ENCODE peak calls at places on chromosomes 7 and 10, in six cellular contexts. G is heart left ventricle, L is body of pancreas, P is ovary, K is A549, T is prostate gland. R is an unnamed sample.

GRCh38 chr7:139189357-139189756 is 41.7 kb upstream of the UBN2 start:
- DNase-seq in G (no peak), L (no peak), P (no peak), K (no peak), T (no peak), R (no peak)

GRCh38 chr7:99311702-99312101 is 14.0 kb upstream of the ARPC1A start:
- DNase-seq in G (no peak), L (no peak), P (no peak), K (no peak), T (no peak), R (no peak)

GRCh38 chr10:9987197-9987596 is 1030.5 kb upstream of the CELF2 start:
- DNase-seq in G (no peak), L (no peak), P (no peak), K (no peak), T (no peak), R (no peak)

GRCh38 chr7:14207711-14208110 is 218.2 kb upstream of the ETV1 start:
- DNase-seq in G (no peak), L (no peak), P (no peak), K (no peak), T (no peak), R (no peak)

GRCh38 chr7:132472463-132473120 is 103.7 kb downstream of the PLXNA4 start:
- DNase-seq in G (peak; percentile 88), L (no peak), P (peak; percentile 57), K (no peak), T (no peak), R (no peak)

GRCh38 chr10:77970869-77971803 is 44.6 kb upstream of the DLG5 start:
- DNase-seq in G (peak; percentile 78), L (peak; percentile 73), P (peak; percentile 80), K (peak; percentile 49), T (peak; percentile 93), R (peak; percentile 56)

GRCh38 chr10:106311590-106311989 is 852.9 kb downstream of the SORCS1 start:
- DNase-seq in G (no peak), L (no peak), P (no peak), K (no peak), T (no peak), R (peak; percentile 82)

GRCh38 chr7:23353172-23353571 is 54.0 kb downstream of the MALSU1 start:
- DNase-seq in G (no peak), L (no peak), P (no peak), K (no peak), T (no peak), R (peak; percentile 72)

GRCh38 chr10:21599582-21599981 is 65.5 kb downstream of the MLLT10 start:
- DNase-seq in G (no peak), L (no peak), P (no peak), K (no peak), T (no peak), R (peak; percentile 26)

GRCh38 chr10:103717341-103718246 is 137.8 kb downstream of the SH3PXD2A start:
- DNase-seq in G (no peak), L (no peak), P (no peak), K (no peak), T (peak; percentile 47), R (no peak)

GRCh38 chr7:130878785-130879184 is 144.8 kb upstream of the KLF14 start:
- DNase-seq in G (no peak), L (no peak), P (no peak), K (no peak), T (no peak), R (no peak)
- TF ChIP-seq POLR2A in G (no peak), L (no peak), P (no peak), K (no peak), T (no peak), R (no peak)

GRCh38 chr10:51821045-51821444 is 121.7 kb upstream of the CSTF2T start:
- DNase-seq in G (no peak), L (no peak), P (no peak), K (no peak), T (no peak), R (no peak)

GRCh38 chr10:51815723-51816122 is 116.3 kb upstream of the CSTF2T start:
- DNase-seq in G (no peak), L (no peak), P (no peak), K (no peak), T (no peak), R (no peak)
- H3K9me3 ChIP-seq in G (no peaks in the 10 kb centered on the region), L (no peaks in the 10 kb centered on the region), P (no peaks in the 10 kb centered on the region), K (no peaks in the 10 kb centered on the region), T (no peaks in the 10 kb centered on the region), R (no peaks in the 10 kb centered on the region)

GRCh38 chr7:118420888-118421287 is 196.4 kb downstream of the ANKRD7 start:
- DNase-seq in G (no peak), L (no peak), P (no peak), K (no peak), T (no peak), R (no peak)
- TF ChIP-seq POLR2A in G (no peak), L (no peak), P (no peak), K (no peak), T (no peak), R (no peak)

DNA sequence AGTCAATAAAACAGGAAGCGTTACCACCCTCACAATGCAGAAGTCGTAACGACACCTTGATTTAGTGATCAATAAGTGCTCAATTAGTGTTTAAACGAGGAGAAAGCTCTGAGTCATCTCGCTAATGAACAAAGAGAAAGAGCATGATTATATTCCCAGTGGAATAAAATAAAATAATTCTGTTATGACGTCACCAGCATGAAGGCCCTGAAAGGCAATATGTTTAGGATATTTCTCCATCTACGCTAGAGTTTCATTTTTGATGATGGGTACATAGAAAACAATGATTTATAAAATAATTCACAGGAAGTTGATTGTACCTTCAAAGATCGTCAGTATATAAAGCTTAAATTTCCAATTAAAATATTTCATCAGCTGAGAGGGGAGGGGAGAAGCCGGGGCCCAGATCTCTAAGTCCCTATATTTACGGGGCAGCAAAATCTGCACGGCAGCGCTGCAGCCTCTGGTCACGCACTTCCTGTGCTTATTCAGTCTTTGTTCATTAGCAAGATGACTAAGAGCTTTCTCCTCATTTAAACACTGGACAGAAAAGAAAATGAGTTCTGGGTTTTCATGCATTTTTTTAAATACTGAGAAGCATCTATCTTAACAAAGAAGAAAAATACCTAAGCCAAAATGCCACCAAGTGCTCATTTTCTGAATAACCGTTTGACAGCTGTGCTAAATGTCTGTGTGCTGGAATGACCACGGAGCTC is 400.4 kb downstream of the PTPRN2 start:
- DNase-seq in G (no peak), L (no peak), P (no peak), K (no peak), T (no peak), R (no peak)
- H3K9me3 ChIP-seq in G (no peaks in the 10 kb centered on the region), L (no peaks in the 10 kb centered on the region), P (peaks cover 10% of the 10 kb centered on the region), K (no peaks in the 10 kb centered on the region), T (no peaks in the 10 kb centered on the region), R (no peaks in the 10 kb centered on the region)

GRCh38 chr7:50739744-50740455 is 42.8 kb downstream of the GRB10 start:
- DNase-seq in G (no peak), L (no peak), P (no peak), K (no peak), T (no peak), R (no peak)

GRCh38 chr7:50745835-50746234 is 36.9 kb downstream of the GRB10 start:
- DNase-seq in G (no peak), L (no peak), P (no peak), K (no peak), T (no peak), R (no peak)

GRCh38 chr7:50745336-50745735 is 37.4 kb downstream of the GRB10 start:
- DNase-seq in G (no peak), L (no peak), P (no peak), K (no peak), T (no peak), R (no peak)

GRCh38 chr7:50742401-50742800 is 40.3 kb downstream of the GRB10 start:
- DNase-seq in G (no peak), L (no peak), P (no peak), K (no peak), T (no peak), R (no peak)

DNA sequence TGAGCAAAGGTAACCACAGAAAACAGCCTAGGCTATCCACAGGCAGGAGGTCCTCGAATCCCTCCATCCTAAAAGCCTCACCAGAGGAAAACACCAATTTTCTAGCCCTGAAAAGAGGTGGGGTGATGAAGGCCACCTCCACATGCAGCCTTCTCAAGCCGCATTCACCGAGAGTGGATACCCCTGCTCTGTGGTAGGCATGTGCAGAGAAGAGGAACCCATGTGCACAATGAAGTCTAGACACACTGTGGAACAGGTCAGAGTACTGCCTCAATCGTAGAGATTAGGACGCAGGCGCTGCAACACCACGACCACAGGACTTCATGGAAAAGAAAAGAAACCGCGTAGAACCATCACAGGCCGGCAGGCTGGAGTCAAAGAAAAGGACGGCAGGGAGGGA is 38.8 kb downstream of the GRB10 start:
- DNase-seq in G (no peak), L (no peak), P (no peak), K (no peak), T (no peak), R (no peak)
- TF ChIP-seq POLR2A in G (no peak), L (no peak), P (no peak), K (no peak), T (no peak), R (no peak)